ENCODE peak calls at places on chromosome 12, in five cellular contexts. One of them, this sample, is unnamed. For H3K36me3 and H3K4me1, the result is how much of the 10 kb centered on the place peaks cover.

GRCh38 chr12:100584261-100584660 is 10.8 kb downstream of the GAS2L3 start:
- DNase-seq in tibial nerve: no peak
- DNase-seq in tibial artery: no peak
- DNase-seq in DND-41: no peak
- DNase-seq in neuronal stem cell: no peak
- DNase-seq in this sample: no peak

GRCh38 chr12:28191018-28191595 is 851 bp downstream of the CCDC91 start:
- DNase-seq in tibial nerve: no peak
- DNase-seq in tibial artery: no peak
- DNase-seq in DND-41: peak
- DNase-seq in neuronal stem cell: no peak
- DNase-seq in this sample: no peak

GRCh38 chr12:92403210-92404175 is 257.8 kb upstream of the BTG1 start:
- DNase-seq in tibial nerve: no peak
- DNase-seq in tibial artery: no peak
- DNase-seq in DND-41: peak
- DNase-seq in neuronal stem cell: no peak
- DNase-seq in this sample: no peak

GRCh38 chr12:85527192-85527591 is 247.2 kb downstream of the ALX1 start:
- DNase-seq in tibial nerve: no peak
- DNase-seq in tibial artery: no peak
- DNase-seq in DND-41: no peak
- DNase-seq in neuronal stem cell: no peak
- DNase-seq in this sample: no peak

GRCh38 chr12:91274886-91275285 is 92.3 kb upstream of the DCN start:
- DNase-seq in tibial nerve: no peak
- DNase-seq in tibial artery: no peak
- DNase-seq in DND-41: no peak
- DNase-seq in neuronal stem cell: peak
- DNase-seq in this sample: no peak

GRCh38 chr12:68279227-68280054 is 26.0 kb upstream of the IL22 start:
- DNase-seq in tibial nerve: no peak
- DNase-seq in tibial artery: no peak
- DNase-seq in DND-41: no peak
- DNase-seq in neuronal stem cell: no peak
- DNase-seq in this sample: no peak

GRCh38 chr12:93380480-93381121 is 2.9 kb downstream of the NUDT4 start:
- DNase-seq in tibial nerve: no peak
- DNase-seq in tibial artery: no peak
- DNase-seq in DND-41: no peak
- DNase-seq in neuronal stem cell: no peak
- DNase-seq in this sample: no peak

GRCh38 chr12:105462841-105463240 is 132.3 kb downstream of the C12orf75 start:
- DNase-seq in tibial nerve: no peak
- DNase-seq in tibial artery: no peak
- DNase-seq in DND-41: no peak
- DNase-seq in neuronal stem cell: no peak
- DNase-seq in this sample: no peak

GRCh38 chr12:121352053-121353018 is at the start of gene ANAPC5:
- DNase-seq in tibial nerve: peak
- DNase-seq in tibial artery: peak
- DNase-seq in DND-41: peak
- DNase-seq in neuronal stem cell: peak
- DNase-seq in this sample: peak

GRCh38 chr12:51914034-51914923 is 7.0 kb downstream of the ACVRL1 start:
- DNase-seq in tibial nerve: no peak
- DNase-seq in tibial artery: no peak
- DNase-seq in DND-41: no peak
- DNase-seq in neuronal stem cell: no peak
- DNase-seq in this sample: no peak

GRCh38 chr12:15664491-15664890 is 124.7 kb downstream of the EPS8 start:
- DNase-seq in tibial nerve: no peak
- DNase-seq in tibial artery: no peak
- DNase-seq in DND-41: no peak
- DNase-seq in neuronal stem cell: no peak
- DNase-seq in this sample: no peak

GRCh38 chr12:11728154-11728755 is 78.8 kb downstream of the ETV6 start:
- DNase-seq in tibial nerve: no peak
- DNase-seq in tibial artery: no peak
- DNase-seq in DND-41: no peak
- DNase-seq in neuronal stem cell: no peak
- DNase-seq in this sample: no peak

GRCh38 chr12:113298861-113299545 is 35.9 kb downstream of the SLC8B1 start:
- DNase-seq in tibial nerve: peak
- DNase-seq in tibial artery: peak
- DNase-seq in DND-41: no peak
- DNase-seq in neuronal stem cell: no peak
- DNase-seq in this sample: no peak

GRCh38 chr12:68290126-68290525 is 36.7 kb upstream of the IL22 start:
- DNase-seq in tibial nerve: no peak
- DNase-seq in tibial artery: no peak
- DNase-seq in DND-41: no peak
- DNase-seq in neuronal stem cell: no peak
- DNase-seq in this sample: no peak

GRCh38 chr12:111448266-111448830 is 42.6 kb downstream of the SH2B3 start:
- DNase-seq in tibial nerve: no peak
- DNase-seq in tibial artery: peak
- DNase-seq in DND-41: peak
- DNase-seq in neuronal stem cell: no peak
- DNase-seq in this sample: peak

GRCh38 chr12:111451232-111451631 is 45.5 kb downstream of the SH2B3 start:
- DNase-seq in tibial nerve: no peak
- DNase-seq in tibial artery: no peak
- DNase-seq in DND-41: no peak
- DNase-seq in neuronal stem cell: no peak
- DNase-seq in this sample: no peak

GRCh38 chr12:111448831-111449790 is 43.4 kb downstream of the SH2B3 start:
- DNase-seq in tibial nerve: no peak
- DNase-seq in tibial artery: peak
- DNase-seq in DND-41: peak
- DNase-seq in neuronal stem cell: no peak
- DNase-seq in this sample: peak

GRCh38 chr12:111451649-111452129 is 46.0 kb downstream of the SH2B3 start:
- DNase-seq in tibial nerve: no peak
- DNase-seq in tibial artery: peak
- DNase-seq in DND-41: no peak
- DNase-seq in neuronal stem cell: peak
- DNase-seq in this sample: peak

DNA sequence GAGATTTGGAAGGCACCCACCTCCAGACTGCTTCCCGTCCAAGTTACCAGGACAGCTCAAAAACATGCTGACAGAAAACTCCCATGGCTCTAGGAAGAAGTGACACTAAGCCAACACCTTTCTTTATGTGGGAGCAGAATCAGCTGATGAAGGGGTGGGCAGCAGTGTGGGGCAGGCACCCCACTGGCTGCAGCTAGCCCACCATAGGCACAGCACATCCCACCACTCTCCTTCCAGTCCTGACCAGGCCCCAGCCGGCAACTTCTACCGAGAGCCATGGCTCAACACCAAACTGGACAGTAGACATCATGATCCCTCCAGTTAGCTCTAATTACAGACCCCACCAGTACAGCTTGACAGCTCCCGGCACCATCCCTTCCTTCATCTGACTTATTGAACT is 45.0 kb downstream of the SH2B3 start:
- DNase-seq in tibial nerve: no peak
- DNase-seq in tibial artery: peak
- DNase-seq in DND-41: no peak
- DNase-seq in neuronal stem cell: no peak
- DNase-seq in this sample: no peak
- H3K36me3 ChIP-seq in tibial nerve: half or more
- H3K36me3 ChIP-seq in tibial artery: under half
- H3K36me3 ChIP-seq in DND-41: half or more
- H3K36me3 ChIP-seq in neuronal stem cell: under half
- H3K36me3 ChIP-seq in this sample: half or more

DNA sequence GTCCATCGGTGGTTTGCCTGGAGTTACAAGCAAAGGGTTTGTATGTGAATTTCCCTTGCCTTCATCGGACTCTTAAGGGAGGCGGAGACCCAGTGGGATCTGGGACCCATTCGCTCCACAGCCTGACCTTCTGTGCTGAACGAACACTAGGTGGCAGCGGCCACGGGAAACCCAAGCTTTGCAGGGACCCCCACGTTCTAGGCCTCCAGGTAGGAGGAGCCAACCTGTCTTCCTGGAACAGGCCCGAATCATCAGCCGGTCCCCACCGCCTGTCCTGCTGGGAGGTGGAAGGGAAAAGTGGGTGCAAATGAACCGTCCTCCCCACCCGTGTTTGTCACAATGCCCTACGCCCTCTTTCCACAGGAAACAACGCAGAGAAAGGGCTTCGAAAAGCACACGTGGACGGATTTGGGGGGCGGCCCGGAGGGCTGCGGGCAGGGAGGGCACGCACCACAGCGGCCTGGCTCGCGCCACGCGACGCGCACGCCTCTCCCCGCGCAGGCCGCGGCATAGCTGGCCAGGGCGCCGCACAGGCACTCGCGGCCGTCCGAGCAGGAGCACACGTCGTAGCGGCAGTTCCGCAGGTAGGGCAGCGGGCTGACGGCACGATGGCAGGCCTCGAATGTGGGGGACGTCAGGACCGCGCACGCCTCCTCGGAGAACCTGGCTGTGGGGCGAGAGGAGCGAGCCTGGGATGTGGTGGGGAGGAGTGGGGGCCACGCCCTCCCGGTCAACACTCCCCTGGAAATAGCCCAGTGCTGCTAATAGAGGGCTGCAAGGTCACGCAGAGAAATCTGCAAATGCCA is 67.9 kb downstream of the VWF start:
- DNase-seq in tibial nerve: no peak
- DNase-seq in tibial artery: no peak
- DNase-seq in DND-41: peak
- DNase-seq in neuronal stem cell: no peak
- DNase-seq in this sample: peak
- H3K4me3 ChIP-seq in tibial nerve: no peak
- H3K4me3 ChIP-seq in tibial artery: peak
- H3K4me3 ChIP-seq in DND-41: no peak
- H3K4me3 ChIP-seq in neuronal stem cell: peak
- H3K4me3 ChIP-seq in this sample: no peak

GRCh38 chr12:560666-561065 is 100.9 kb downstream of the B4GALNT3 start:
- DNase-seq in tibial nerve: no peak
- DNase-seq in tibial artery: no peak
- DNase-seq in DND-41: no peak
- DNase-seq in neuronal stem cell: no peak
- DNase-seq in this sample: no peak
- H3K4me1 ChIP-seq in tibial nerve: under half
- H3K4me1 ChIP-seq in tibial artery: under half
- H3K4me1 ChIP-seq in DND-41: under half
- H3K4me1 ChIP-seq in neuronal stem cell: under half
- H3K4me1 ChIP-seq in this sample: under half

GRCh38 chr12:56216461-56216860 is 5.3 kb downstream of the RNF41 start:
- DNase-seq in tibial nerve: no peak
- DNase-seq in tibial artery: no peak
- DNase-seq in DND-41: no peak
- DNase-seq in neuronal stem cell: no peak
- DNase-seq in this sample: no peak

GRCh38 chr12:56206373-56207166 is 15.2 kb downstream of the RNF41 start:
- DNase-seq in tibial nerve: peak
- DNase-seq in tibial artery: peak
- DNase-seq in DND-41: peak
- DNase-seq in neuronal stem cell: peak
- DNase-seq in this sample: no peak

GRCh38 chr12:56213878-56214277 is 7.8 kb downstream of the RNF41 start:
- DNase-seq in tibial nerve: no peak
- DNase-seq in tibial artery: no peak
- DNase-seq in DND-41: no peak
- DNase-seq in neuronal stem cell: no peak
- DNase-seq in this sample: no peak

GRCh38 chr12:56208014-56208413 is 13.7 kb downstream of the RNF41 start:
- DNase-seq in tibial nerve: no peak
- DNase-seq in tibial artery: no peak
- DNase-seq in DND-41: no peak
- DNase-seq in neuronal stem cell: no peak
- DNase-seq in this sample: no peak

DNA sequence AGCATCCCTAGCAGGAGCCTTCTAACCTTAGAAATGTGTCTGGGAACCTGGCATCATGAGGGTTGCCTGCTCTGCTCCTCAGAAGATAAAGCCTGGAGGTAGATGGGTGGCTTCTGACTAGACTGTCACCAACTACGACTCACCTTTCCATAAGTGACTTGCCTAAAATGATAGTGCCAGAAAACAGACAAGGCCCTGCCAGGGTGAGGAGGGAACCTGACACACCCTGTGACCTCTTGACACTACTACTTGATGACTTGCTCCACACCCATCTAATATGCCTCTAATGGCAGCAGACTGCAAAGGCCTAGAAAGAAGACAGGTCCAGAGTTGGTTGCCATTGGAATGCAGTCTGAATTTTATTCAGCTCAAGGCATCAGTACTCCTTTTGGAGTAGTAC is 9.4 kb downstream of the RNF41 start:
- DNase-seq in tibial nerve: no peak
- DNase-seq in tibial artery: no peak
- DNase-seq in DND-41: no peak
- DNase-seq in neuronal stem cell: no peak
- DNase-seq in this sample: no peak
- H3K36me3 ChIP-seq in tibial nerve: half or more
- H3K36me3 ChIP-seq in tibial artery: half or more
- H3K36me3 ChIP-seq in DND-41: half or more
- H3K36me3 ChIP-seq in neuronal stem cell: under half
- H3K36me3 ChIP-seq in this sample: half or more

GRCh38 chr12:109631236-109632150 is 57.9 kb downstream of the MVK start:
- DNase-seq in tibial nerve: no peak
- DNase-seq in tibial artery: no peak
- DNase-seq in DND-41: no peak
- DNase-seq in neuronal stem cell: no peak
- DNase-seq in this sample: no peak
- H3K4me3 ChIP-seq in tibial nerve: no peak
- H3K4me3 ChIP-seq in tibial artery: no peak
- H3K4me3 ChIP-seq in DND-41: no peak
- H3K4me3 ChIP-seq in neuronal stem cell: no peak
- H3K4me3 ChIP-seq in this sample: no peak

This sample was measured in HAP-1.